ENCODE peak calls at places on chromosomes 11 and 22, in seven cellular contexts. N is fibroblast of mammary gland, M is adrenal gland, J is upper lobe of right lung, L is AG04449, C is bronchial epithelial cell, K is uterus. B is an unnamed sample.
A peak's percentile ranks its signal among the peaks of the same experiment; 100 is the strongest.

GRCh38 chr11:12397953-12398352 is 20.6 kb downstream of the PARVA start:
- DNase-seq in N (peak; percentile 99), M (no peak), J (no peak), L (peak; percentile 92), C (no peak), K (peak; percentile 77), B (peak; percentile 87)

GRCh38 chr11:96309001-96309642 is 33.9 kb downstream of the MAML2 start:
- DNase-seq in N (peak; percentile 64), M (no peak), J (no peak), L (no peak), C (no peak), K (no peak), B (no peak)

GRCh38 chr11:18046116-18046777 is at the start of gene TPH1:
- DNase-seq in N (peak; percentile 21), M (peak; percentile 16), J (peak; percentile 79), L (no peak), C (peak; percentile 64), K (peak; percentile 44), B (peak; percentile 73)

GRCh38 chr11:1422481-1422880 is 32.7 kb downstream of the BRSK2 start:
- DNase-seq in N (no peak), M (no peak), J (no peak), L (no peak), C (no peak), K (no peak), B (no peak)

GRCh38 chr11:69674886-69675714 is at the start of gene LTO1:
- DNase-seq in N (peak; percentile 93), M (peak; percentile 97), J (peak; percentile 98), L (peak; percentile 63), C (peak; percentile 81), K (peak; percentile 98), B (peak; percentile 98)

GRCh38 chr11:103091441-103091809 is 535 bp downstream of the DCUN1D5 start:
- DNase-seq in N (peak; percentile 40), M (peak; percentile 32), J (peak; percentile 78), L (no peak), C (peak; percentile 34), K (peak; percentile 15), B (peak; percentile 81)

GRCh38 chr11:107563702-107564101 is 1.8 kb downstream of the ALKBH8 start:
- DNase-seq in N (peak; percentile 71), M (peak; percentile 24), J (no peak), L (no peak), C (peak; percentile 47), K (peak; percentile 28), B (no peak)

GRCh38 chr22:20580611-20581502 is 73.4 kb downstream of the MED15 start:
- DNase-seq in N (no peak), M (no peak), J (no peak), L (no peak), C (no peak), K (no peak), B (no peak)

GRCh38 chr11:132142102-132142501 is 771.7 kb downstream of the NTM start:
- DNase-seq in N (no peak), M (no peak), J (no peak), L (no peak), C (peak; percentile 85), K (no peak), B (no peak)

GRCh38 chr11:123054301-123055065 is 7.5 kb downstream of the HSPA8 start:
- DNase-seq in N (peak; percentile 78), M (no peak), J (no peak), L (no peak), C (peak; percentile 66), K (no peak), B (no peak)

GRCh38 chr11:108672113-108672512 is 7.2 kb downstream of the DDX10 start:
- DNase-seq in N (peak; percentile 49), M (no peak), J (no peak), L (no peak), C (no peak), K (no peak), B (no peak)

GRCh38 chr11:84384637-84385227 is 1098.6 kb upstream of the CCDC90B start:
- DNase-seq in N (peak; percentile 66), M (peak; percentile 48), J (no peak), L (peak; percentile 21), C (peak; percentile 54), K (peak; percentile 17), B (no peak)

GRCh38 chr11:75797796-75798195 is 17.2 kb upstream of the UVRAG start:
- DNase-seq in N (no peak), M (no peak), J (no peak), L (no peak), C (no peak), K (no peak), B (peak; percentile 61)

GRCh38 chr11:17019231-17019630 is 5.0 kb upstream of the PLEKHA7 start:
- DNase-seq in N (no peak), M (no peak), J (no peak), L (no peak), C (peak; percentile 7), K (no peak), B (no peak)

GRCh38 chr11:75722669-75723042 is 5.0 kb downstream of the MOGAT2 start:
- DNase-seq in N (no peak), M (no peak), J (no peak), L (no peak), C (no peak), K (no peak), B (no peak)

GRCh38 chr11:57772562-57772961 is 11.0 kb downstream of the CTNND1 start:
- DNase-seq in N (no peak), M (no peak), J (no peak), L (no peak), C (peak; percentile 76), K (no peak), B (no peak)

GRCh38 chr11:124736738-124737137 is 3.0 kb upstream of the NRGN start:
- DNase-seq in N (no peak), M (no peak), J (no peak), L (no peak), C (no peak), K (no peak), B (no peak)

GRCh38 chr11:84339796-84340195 is 1053.6 kb upstream of the CCDC90B start:
- DNase-seq in N (no peak), M (no peak), J (no peak), L (no peak), C (no peak), K (no peak), B (no peak)

GRCh38 chr22:40805699-40806203 is 13.4 kb downstream of the SLC25A17 start:
- DNase-seq in N (no peak), M (no peak), J (no peak), L (no peak), C (no peak), K (no peak), B (no peak)

GRCh38 chr11:12454782-12455181 is 77.4 kb downstream of the PARVA start:
- DNase-seq in N (peak; percentile 40), M (no peak), J (no peak), L (no peak), C (peak; percentile 37), K (no peak), B (no peak)

GRCh38 chr11:14185461-14185860 is 173.5 kb downstream of the RRAS2 start:
- DNase-seq in N (no peak), M (no peak), J (no peak), L (no peak), C (no peak), K (no peak), B (no peak)

GRCh38 chr22:17612057-17612456 is 16.5 kb downstream of the ATP6V1E1 start:
- DNase-seq in N (no peak), M (no peak), J (no peak), L (no peak), C (no peak), K (no peak), B (no peak)

GRCh38 chr11:32374261-32374711 is 61.1 kb downstream of the WT1 start:
- DNase-seq in N (peak; percentile 28), M (no peak), J (no peak), L (no peak), C (no peak), K (no peak), B (no peak)

GRCh38 chr22:19193879-19194278 is 15.3 kb upstream of the SLC25A1 start:
- DNase-seq in N (no peak), M (no peak), J (no peak), L (no peak), C (no peak), K (no peak), B (peak; percentile 19)

GRCh38 chr22:19197997-19198865 is 19.7 kb upstream of the SLC25A1 start:
- DNase-seq in N (no peak), M (no peak), J (no peak), L (no peak), C (no peak), K (no peak), B (no peak)

GRCh38 chr22:19196841-19197612 is 18.5 kb upstream of the SLC25A1 start:
- DNase-seq in N (no peak), M (no peak), J (no peak), L (no peak), C (no peak), K (no peak), B (peak; percentile 11)

GRCh38 chr22:19195796-19196731 is 17.5 kb upstream of the SLC25A1 start:
- DNase-seq in N (no peak), M (no peak), J (no peak), L (no peak), C (no peak), K (no peak), B (peak; percentile 37)

GRCh38 chr22:19194751-19195536 is 16.4 kb upstream of the SLC25A1 start:
- DNase-seq in N (no peak), M (no peak), J (no peak), L (no peak), C (peak; percentile 1), K (no peak), B (peak; percentile 37)
- TF ChIP-seq CTCF in N (no peak), M (no peak), J (no peak), L (no peak), C (no peak), K (no peak), B (no peak)

GRCh38 chr11:5421811-5422210 is at the start of gene OR51Q1:
- DNase-seq in N (no peak), M (no peak), J (no peak), L (no peak), C (no peak), K (no peak), B (no peak)

GRCh38 chr11:5423131-5423530 is 1.2 kb downstream of the OR51Q1 start:
- DNase-seq in N (no peak), M (no peak), J (no peak), L (no peak), C (no peak), K (no peak), B (no peak)

DNA sequence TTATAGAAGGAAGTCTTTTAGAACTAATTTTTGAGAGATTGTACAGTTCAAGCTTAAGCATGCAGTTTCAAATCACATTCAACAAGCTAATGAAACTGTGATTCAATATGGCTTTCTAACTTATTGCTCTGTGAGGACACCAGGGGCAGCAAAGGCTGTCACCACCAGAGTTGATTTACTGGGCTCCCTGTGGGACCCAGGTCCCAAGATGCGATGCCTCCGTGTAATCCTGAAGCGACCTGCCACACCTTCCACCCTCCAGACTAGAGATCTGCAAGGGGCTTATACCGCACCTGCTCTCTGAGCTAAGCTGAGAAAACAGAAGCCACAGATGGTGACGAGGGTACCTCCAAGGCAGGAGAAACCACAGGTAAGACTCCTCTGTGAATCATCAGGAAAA is 918 bp upstream of the OR51Q1 start:
- DNase-seq in N (no peak), M (no peak), J (no peak), L (no peak), C (peak; percentile 3), K (no peak), B (no peak)
- TF ChIP-seq CTCF in N (no peak), M (no peak), J (no peak), L (no peak), C (no peak), K (no peak), B (no peak)

GRCh38 chr11:128095459-128096096 is 491.8 kb downstream of the ETS1 start:
- DNase-seq in N (peak; percentile 69), M (no peak), J (no peak), L (peak; percentile 58), C (peak; percentile 100), K (no peak), B (no peak)
- TF ChIP-seq CTCF in N (no peak), M (no peak), J (no peak), L (no peak), C (peak; percentile 34), K (no peak), B (no peak)

GRCh38 chr11:72598901-72599300 is 75.3 kb downstream of the PDE2A start:
- DNase-seq in N (peak; percentile 41), M (peak; percentile 64), J (no peak), L (no peak), C (no peak), K (peak; percentile 41), B (no peak)
- TF ChIP-seq CTCF in N (peak; percentile 47), M (peak; percentile 76), J (peak; percentile 51), L (peak; percentile 47), C (peak; percentile 47), K (peak; percentile 53), B (peak; percentile 52)